ENCODE peak calls at places on chromosomes 4 and X, in four cellular contexts. E is A549, U is endothelial cell of umbilical vein, Z is SK-N-SH. O is an unnamed sample.

GRCh38 chr4:44232262-44232661 is 216.3 kb downstream of the KCTD8 start:
- DNase-seq in U (no peak), Z (no peak), E (no peak), O (no peak)

GRCh38 chr4:56272003-56272402 is 115.3 kb downstream of the AASDH start:
- DNase-seq in U (no peak), Z (no peak), E (no peak), O (no peak)

GRCh38 chr4:138977525-138977924 is 38.1 kb upstream of the NOCT start:
- DNase-seq in E (no peak), Z (no peak), U (peak; percentile 23), O (peak; percentile 48)

GRCh38 chr4:109977854-109978501 is 65.3 kb downstream of the EGF start:
- DNase-seq in E (peak; percentile 10), Z (peak; percentile 21), U (peak; percentile 51), O (no peak)

GRCh38 chrX:152831391-152831790 is 528 bp downstream of the NSDHL start:
- DNase-seq in Z (no peak), U (no peak), E (no peak), O (no peak)

GRCh38 chrX:21126661-21127060 is 247.6 kb upstream of the CNKSR2 start:
- DNase-seq in U (no peak), Z (no peak), E (no peak), O (no peak)

GRCh38 chr4:128589384-128589957 is 220.0 kb upstream of the JADE1 start:
- DNase-seq in E (no peak), U (no peak), Z (no peak), O (no peak)

GRCh38 chr4:177455591-177455990 is 13.4 kb upstream of the AGA start:
- DNase-seq in Z (no peak), E (no peak), U (no peak), O (no peak)

DNA sequence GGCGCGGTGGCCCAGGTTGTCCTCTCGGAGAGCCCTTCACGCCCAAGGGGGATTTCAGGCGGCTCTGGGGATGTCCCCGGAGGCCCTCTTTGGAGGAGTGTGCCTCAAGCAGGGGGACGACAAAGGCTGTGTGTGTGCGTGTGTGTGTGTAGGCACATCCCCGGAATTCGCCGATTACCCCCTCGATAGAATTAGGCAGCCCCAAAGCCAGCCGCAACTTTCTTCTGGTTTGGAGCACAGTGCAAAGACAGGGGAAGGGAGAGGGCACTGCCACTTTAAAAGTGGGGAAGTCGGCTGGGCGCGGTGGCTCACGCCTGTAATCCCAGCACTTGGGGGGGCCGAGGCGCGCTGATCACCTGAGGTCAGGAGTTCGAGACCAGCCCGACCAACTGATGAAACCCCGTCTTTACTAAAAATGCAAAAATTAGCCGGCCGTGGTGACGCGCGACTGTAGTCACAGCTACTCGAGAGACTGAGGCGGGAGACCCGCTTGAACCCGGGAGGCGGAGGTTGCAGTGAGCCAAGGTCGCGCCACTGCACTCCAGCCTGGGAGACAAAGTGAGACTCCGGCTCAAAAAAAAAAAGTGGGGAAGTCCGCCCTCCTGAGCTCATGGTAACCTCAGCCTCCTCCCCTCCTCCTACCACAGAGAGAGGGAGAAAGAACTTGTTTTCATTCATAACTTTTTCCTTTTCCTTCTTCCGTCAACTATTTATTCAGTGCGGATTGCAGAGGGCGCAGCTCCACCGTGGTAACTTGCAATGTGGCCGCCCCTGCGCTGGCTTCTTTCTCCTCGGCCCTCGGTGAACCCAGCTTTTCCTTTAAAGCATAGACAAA is 2.4 kb downstream of the SPRY1 start:
- DNase-seq in Z (peak; percentile 39), U (peak; percentile 80), E (peak; percentile 22), O (no peak)
- TF ChIP-seq MAX in Z (no peak), U (no peak), E (no peak), O (no peak)

DNA sequence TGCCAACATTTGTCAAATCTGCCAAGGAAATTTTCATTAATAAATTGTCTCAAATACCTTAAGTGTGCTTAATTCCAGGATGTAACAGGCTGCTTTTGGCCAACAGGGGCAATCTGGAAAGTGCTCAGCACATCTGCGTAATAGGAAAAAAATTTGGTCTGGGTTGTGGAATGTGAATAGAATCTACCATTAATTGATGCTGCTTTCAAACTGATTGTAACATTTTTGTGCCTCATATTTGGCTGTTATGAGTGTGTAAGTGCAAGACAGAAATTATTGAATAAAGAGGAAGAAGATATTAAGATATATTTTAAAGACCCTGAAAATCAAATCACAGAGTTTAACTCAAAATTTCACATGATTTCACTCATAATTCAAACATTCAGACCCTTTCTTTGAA is 41.1 kb downstream of the REELD1 start:
- DNase-seq in U (no peak), E (no peak), Z (no peak), O (no peak)
- TF ChIP-seq MAX in U (no peak), E (no peak), Z (no peak), O (no peak)

GRCh38 chr4:84920591-84920990 is 45.9 kb downstream of the WDFY3 start:
- DNase-seq in U (peak; percentile 65), E (no peak), Z (no peak), O (no peak)

GRCh38 chr4:84927428-84927827 is 39.1 kb downstream of the WDFY3 start:
- DNase-seq in U (no peak), E (no peak), Z (no peak), O (no peak)

GRCh38 chr4:84928089-84928488 is 38.4 kb downstream of the WDFY3 start:
- DNase-seq in Z (no peak), E (no peak), U (no peak), O (no peak)

DNA sequence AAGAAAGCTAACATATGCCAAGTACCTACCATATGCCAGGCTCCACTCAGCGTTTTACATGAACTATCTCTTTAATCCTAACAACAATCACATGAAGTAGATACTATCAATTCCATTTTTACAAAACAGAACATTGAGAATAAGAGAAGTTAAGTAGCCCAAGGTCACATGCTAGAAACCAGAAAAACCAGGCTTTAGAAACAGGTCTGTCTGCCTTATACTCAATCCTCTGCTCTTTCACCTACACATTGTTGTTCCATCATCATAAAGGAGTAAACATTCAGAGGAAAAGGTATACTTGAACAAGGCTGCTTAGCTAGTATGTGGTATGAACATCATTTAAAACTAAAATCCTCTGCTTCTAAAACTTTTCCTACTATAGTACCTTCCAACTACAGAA is 42.1 kb downstream of the WDFY3 start:
- DNase-seq in E (no peak), Z (no peak), U (no peak), O (no peak)
- TF ChIP-seq MAX in E (no peak), Z (no peak), U (no peak), O (no peak)

DNA sequence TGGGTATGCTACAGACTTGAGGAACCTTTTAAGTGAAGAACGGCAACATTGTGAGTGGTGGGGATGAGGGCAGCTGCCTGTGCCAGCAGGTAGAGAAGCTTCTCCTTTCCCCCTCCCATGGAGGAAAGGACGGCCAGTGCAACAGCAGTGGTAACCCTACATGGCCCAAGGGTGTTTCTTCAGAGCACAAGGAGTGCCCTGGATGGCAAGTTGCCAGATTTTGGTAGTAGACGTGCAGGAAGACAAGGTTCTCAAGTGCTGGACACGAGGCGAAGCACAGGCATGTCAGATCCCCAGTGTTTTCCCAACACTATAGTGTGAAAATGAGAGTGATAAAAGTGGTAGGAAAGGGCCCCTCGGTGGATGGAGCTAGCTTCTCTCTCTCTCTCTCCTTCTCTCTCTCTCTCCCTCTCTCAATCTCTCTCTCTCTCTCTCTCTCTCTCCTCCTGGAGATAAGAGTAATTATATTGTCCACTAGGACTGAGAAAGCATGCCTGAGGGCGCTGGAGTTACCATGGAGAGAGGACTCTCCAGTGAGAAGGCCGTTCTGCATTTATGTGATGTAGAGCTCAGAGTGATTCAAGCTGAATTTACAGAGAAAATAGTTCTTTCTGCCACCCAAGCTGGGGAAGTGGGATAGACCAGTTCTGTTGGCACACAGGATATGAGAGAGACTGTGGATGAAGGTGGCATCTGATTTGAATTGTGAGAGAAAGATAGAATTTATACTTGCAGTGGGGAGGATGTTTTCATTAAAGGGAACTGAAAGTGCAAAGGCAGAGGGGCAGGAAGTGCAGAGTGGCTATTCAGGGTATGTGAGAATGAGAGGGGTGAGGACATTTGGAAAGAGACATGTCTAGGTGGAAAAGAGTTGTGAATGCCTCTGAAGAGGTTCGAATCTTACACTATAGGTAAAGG is 25.6 kb upstream of the TRPC3 start:
- DNase-seq in E (no peak), U (no peak), Z (no peak), O (peak; percentile 56)
- TF ChIP-seq MAX in E (no peak), U (no peak), Z (no peak), O (no peak)

GRCh38 chr4:4613641-4614286 is 71.9 kb upstream of the STX18 start:
- DNase-seq in Z (no peak), U (no peak), E (no peak), O (no peak)

GRCh38 chr4:4619821-4620220 is 78.0 kb upstream of the STX18 start:
- DNase-seq in U (no peak), E (no peak), Z (peak; percentile 25), O (no peak)

GRCh38 chr4:4614925-4615678 is 73.3 kb upstream of the STX18 start:
- DNase-seq in U (no peak), E (no peak), Z (no peak), O (no peak)

GRCh38 chr4:4613126-4613465 is 71.2 kb upstream of the STX18 start:
- DNase-seq in U (no peak), E (no peak), Z (no peak), O (no peak)

GRCh38 chr4:4618846-4619245 is 77.0 kb upstream of the STX18 start:
- DNase-seq in Z (no peak), U (no peak), E (no peak), O (no peak)
- TF ChIP-seq MAX in Z (no peak), U (no peak), E (no peak), O (no peak)

DNA sequence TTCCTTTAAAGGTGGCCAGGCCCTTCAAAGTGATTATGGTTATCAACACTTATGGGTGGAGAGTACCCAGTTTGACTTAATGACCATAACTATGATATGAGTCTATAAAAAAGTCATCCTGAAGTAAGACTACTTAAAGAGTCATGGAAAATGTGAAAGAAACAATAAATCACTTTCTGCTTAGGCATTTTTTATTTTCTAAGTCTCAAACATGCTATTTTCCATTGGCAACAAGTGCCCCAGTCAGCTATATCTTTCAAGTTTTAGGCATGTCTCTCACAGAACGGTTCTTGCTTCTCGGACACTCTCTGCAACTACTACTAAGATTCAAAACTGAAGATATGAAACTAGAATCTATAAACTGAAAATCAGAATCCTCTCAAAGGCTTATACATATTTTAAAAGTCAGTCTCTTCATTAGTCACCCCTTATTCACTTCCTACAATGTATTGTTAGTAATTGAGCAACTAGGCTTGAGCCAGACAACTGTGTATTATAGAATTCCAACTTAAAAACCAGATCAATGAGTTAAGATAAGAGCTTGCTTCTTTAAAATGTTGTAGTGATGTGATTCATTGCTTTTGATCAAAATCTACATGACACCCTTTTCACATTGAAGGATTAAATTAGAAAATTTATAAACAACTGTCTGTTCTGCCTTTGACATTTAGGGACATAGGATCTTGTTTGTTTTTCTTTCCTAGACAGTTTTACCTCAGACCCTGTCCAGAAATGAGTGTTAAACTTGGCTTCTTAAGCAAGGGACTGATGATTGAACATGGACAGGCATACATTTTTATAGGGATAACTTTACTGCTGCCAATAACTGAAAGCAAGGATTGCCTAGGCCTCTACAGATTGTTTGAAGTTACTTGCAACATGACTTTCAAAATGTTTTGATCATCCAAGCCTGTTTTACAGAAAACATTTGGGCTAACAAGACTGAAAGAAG is 2.9 kb downstream of the ANTXR2 start:
- DNase-seq in E (no peak), Z (no peak), U (peak; percentile 17), O (no peak)
- TF ChIP-seq MAX in E (no peak), Z (peak; percentile 11), U (no peak), O (no peak)

GRCh38 chr4:74891037-74891436 is 41.9 kb upstream of the PARM1 start:
- DNase-seq in E (no peak), Z (no peak), U (no peak), O (no peak)
- TF ChIP-seq MAX in E (no peak), Z (no peak), U (no peak), O (no peak)

GRCh38 chr4:147360301-147360700 is 120.6 kb upstream of the EDNRA start:
- DNase-seq in E (no peak), Z (no peak), U (no peak), O (no peak)
- TF ChIP-seq MAX in E (no peak), Z (no peak), U (no peak), O (no peak)